ENCODE peak calls at places on chromosomes 12 and 14, in nine cellular contexts. One of them, this sample, is unnamed.

GRCh38 chr12:121626853-121627623 is 708 bp downstream of the ORAI1 start:
- DNase-seq in AG08396: peak; percentile 84
- DNase-seq in NCI-H1092 treated with DMSO at 0.1 percent for 48 hours: peak; percentile 34
- DNase-seq in brain microvascular endothelial cell: peak; percentile 52
- DNase-seq in fibroblast of the conjunctiva: peak; percentile 34
- DNase-seq in iPS DF 19.7: no peak
- DNase-seq in mesenchymal stem cell: peak; percentile 87
- DNase-seq in frontal cortex: no peak
- DNase-seq in neuronal stem cell: peak; percentile 48
- DNase-seq in this sample: peak; percentile 27

GRCh38 chr12:46675736-46676135 is 150.1 kb downstream of the SLC38A4 start:
- DNase-seq in AG08396: peak; percentile 13
- DNase-seq in mesenchymal stem cell: peak; percentile 50
- DNase-seq in frontal cortex: peak; percentile 7
- DNase-seq in NCI-H1092 treated with DMSO at 0.1 percent for 48 hours: peak; percentile 37
- DNase-seq in fibroblast of the conjunctiva: peak; percentile 28
- DNase-seq in neuronal stem cell: peak; percentile 41
- DNase-seq in brain microvascular endothelial cell: peak; percentile 26
- DNase-seq in iPS DF 19.7: no peak
- DNase-seq in this sample: no peak

GRCh38 chr12:25756974-25757665 is 201.4 kb upstream of the RASSF8 start:
- DNase-seq in neuronal stem cell: no peak
- DNase-seq in NCI-H1092 treated with DMSO at 0.1 percent for 48 hours: no peak
- DNase-seq in fibroblast of the conjunctiva: no peak
- DNase-seq in iPS DF 19.7: no peak
- DNase-seq in brain microvascular endothelial cell: no peak
- DNase-seq in frontal cortex: no peak
- DNase-seq in AG08396: no peak
- DNase-seq in mesenchymal stem cell: peak; percentile 12
- DNase-seq in this sample: no peak

GRCh38 chr12:129530517-129530916 is 373.3 kb downstream of the TMEM132D start:
- DNase-seq in neuronal stem cell: no peak
- DNase-seq in brain microvascular endothelial cell: no peak
- DNase-seq in NCI-H1092 treated with DMSO at 0.1 percent for 48 hours: no peak
- DNase-seq in mesenchymal stem cell: no peak
- DNase-seq in iPS DF 19.7: no peak
- DNase-seq in AG08396: no peak
- DNase-seq in frontal cortex: no peak
- DNase-seq in fibroblast of the conjunctiva: no peak
- DNase-seq in this sample: no peak

GRCh38 chr12:55681142-55682077 is 26.3 kb downstream of the ITGA7 start:
- DNase-seq in NCI-H1092 treated with DMSO at 0.1 percent for 48 hours: no peak
- DNase-seq in mesenchymal stem cell: peak; percentile 30
- DNase-seq in frontal cortex: peak; percentile 42
- DNase-seq in fibroblast of the conjunctiva: peak; percentile 28
- DNase-seq in AG08396: peak; percentile 53
- DNase-seq in brain microvascular endothelial cell: peak; percentile 25
- DNase-seq in neuronal stem cell: peak; percentile 57
- DNase-seq in iPS DF 19.7: peak; percentile 67
- DNase-seq in this sample: peak; percentile 83

GRCh38 chr14:103107455-103107854 is 12.9 kb downstream of the EXOC3L4 start:
- DNase-seq in fibroblast of the conjunctiva: no peak
- DNase-seq in mesenchymal stem cell: no peak
- DNase-seq in iPS DF 19.7: no peak
- DNase-seq in neuronal stem cell: no peak
- DNase-seq in frontal cortex: no peak
- DNase-seq in brain microvascular endothelial cell: no peak
- DNase-seq in AG08396: no peak
- DNase-seq in NCI-H1092 treated with DMSO at 0.1 percent for 48 hours: no peak
- DNase-seq in this sample: no peak

GRCh38 chr12:56518570-56518969 is 3.0 kb upstream of the RBMS2 start:
- DNase-seq in brain microvascular endothelial cell: no peak
- DNase-seq in NCI-H1092 treated with DMSO at 0.1 percent for 48 hours: no peak
- DNase-seq in iPS DF 19.7: no peak
- DNase-seq in frontal cortex: no peak
- DNase-seq in mesenchymal stem cell: peak; percentile 34
- DNase-seq in AG08396: peak; percentile 44
- DNase-seq in neuronal stem cell: no peak
- DNase-seq in fibroblast of the conjunctiva: no peak
- DNase-seq in this sample: no peak

GRCh38 chr12:132492522-132492921 is 2.6 kb downstream of the FBRSL1 start:
- DNase-seq in neuronal stem cell: no peak
- DNase-seq in frontal cortex: no peak
- DNase-seq in NCI-H1092 treated with DMSO at 0.1 percent for 48 hours: no peak
- DNase-seq in fibroblast of the conjunctiva: no peak
- DNase-seq in AG08396: no peak
- DNase-seq in iPS DF 19.7: no peak
- DNase-seq in mesenchymal stem cell: no peak
- DNase-seq in brain microvascular endothelial cell: no peak
- DNase-seq in this sample: no peak

GRCh38 chr12:54356951-54357356 is 7.3 kb downstream of the GPR84 start:
- DNase-seq in neuronal stem cell: no peak
- DNase-seq in fibroblast of the conjunctiva: no peak
- DNase-seq in AG08396: no peak
- DNase-seq in frontal cortex: no peak
- DNase-seq in brain microvascular endothelial cell: no peak
- DNase-seq in mesenchymal stem cell: peak; percentile 48
- DNase-seq in iPS DF 19.7: no peak
- DNase-seq in NCI-H1092 treated with DMSO at 0.1 percent for 48 hours: peak; percentile 41
- DNase-seq in this sample: no peak

GRCh38 chr12:93667672-93668071 is 9.5 kb upstream of the CRADD start:
- DNase-seq in fibroblast of the conjunctiva: no peak
- DNase-seq in neuronal stem cell: no peak
- DNase-seq in frontal cortex: no peak
- DNase-seq in iPS DF 19.7: no peak
- DNase-seq in mesenchymal stem cell: no peak
- DNase-seq in brain microvascular endothelial cell: no peak
- DNase-seq in NCI-H1092 treated with DMSO at 0.1 percent for 48 hours: no peak
- DNase-seq in AG08396: peak; percentile 14
- DNase-seq in this sample: no peak

GRCh38 chr12:60172696-60173095 is 576.9 kb downstream of the SLC16A7 start:
- DNase-seq in frontal cortex: no peak
- DNase-seq in fibroblast of the conjunctiva: no peak
- DNase-seq in iPS DF 19.7: no peak
- DNase-seq in NCI-H1092 treated with DMSO at 0.1 percent for 48 hours: no peak
- DNase-seq in mesenchymal stem cell: no peak
- DNase-seq in brain microvascular endothelial cell: no peak
- DNase-seq in neuronal stem cell: no peak
- DNase-seq in AG08396: no peak
- DNase-seq in this sample: no peak

GRCh38 chr12:47935196-47935595 is 28.2 kb upstream of the TMEM106C start:
- DNase-seq in AG08396: peak; percentile 85
- DNase-seq in brain microvascular endothelial cell: peak; percentile 44
- DNase-seq in NCI-H1092 treated with DMSO at 0.1 percent for 48 hours: no peak
- DNase-seq in neuronal stem cell: no peak
- DNase-seq in mesenchymal stem cell: peak; percentile 85
- DNase-seq in frontal cortex: no peak
- DNase-seq in iPS DF 19.7: no peak
- DNase-seq in fibroblast of the conjunctiva: peak; percentile 64
- DNase-seq in this sample: no peak

GRCh38 chr12:3000548-3001275 is 41.5 kb downstream of the TEAD4 start:
- DNase-seq in AG08396: no peak
- DNase-seq in fibroblast of the conjunctiva: no peak
- DNase-seq in NCI-H1092 treated with DMSO at 0.1 percent for 48 hours: no peak
- DNase-seq in brain microvascular endothelial cell: no peak
- DNase-seq in neuronal stem cell: no peak
- DNase-seq in mesenchymal stem cell: peak; percentile 14
- DNase-seq in iPS DF 19.7: no peak
- DNase-seq in frontal cortex: no peak
- DNase-seq in this sample: no peak

GRCh38 chr12:106288510-106289195 is 13.9 kb upstream of the TCP11L2 start:
- DNase-seq in AG08396: peak; percentile 53
- DNase-seq in NCI-H1092 treated with DMSO at 0.1 percent for 48 hours: no peak
- DNase-seq in neuronal stem cell: no peak
- DNase-seq in iPS DF 19.7: no peak
- DNase-seq in frontal cortex: no peak
- DNase-seq in mesenchymal stem cell: peak; percentile 92
- DNase-seq in brain microvascular endothelial cell: peak; percentile 89
- DNase-seq in fibroblast of the conjunctiva: peak; percentile 91
- DNase-seq in this sample: no peak

GRCh38 chr12:112947761-112948160 is 9.5 kb downstream of the OAS3 start:
- DNase-seq in brain microvascular endothelial cell: no peak
- DNase-seq in neuronal stem cell: no peak
- DNase-seq in mesenchymal stem cell: no peak
- DNase-seq in AG08396: no peak
- DNase-seq in NCI-H1092 treated with DMSO at 0.1 percent for 48 hours: no peak
- DNase-seq in iPS DF 19.7: no peak
- DNase-seq in fibroblast of the conjunctiva: no peak
- DNase-seq in frontal cortex: no peak
- DNase-seq in this sample: no peak

GRCh38 chr14:94180655-94181271 is 6.6 kb downstream of the PPP4R4 start:
- DNase-seq in NCI-H1092 treated with DMSO at 0.1 percent for 48 hours: no peak
- DNase-seq in mesenchymal stem cell: peak; percentile 51
- DNase-seq in fibroblast of the conjunctiva: peak; percentile 22
- DNase-seq in iPS DF 19.7: no peak
- DNase-seq in frontal cortex: no peak
- DNase-seq in neuronal stem cell: peak; percentile 37
- DNase-seq in AG08396: no peak
- DNase-seq in brain microvascular endothelial cell: peak; percentile 15
- DNase-seq in this sample: no peak

GRCh38 chr14:71319646-71320045 is 412.4 kb downstream of the PCNX1 start:
- DNase-seq in fibroblast of the conjunctiva: no peak
- DNase-seq in brain microvascular endothelial cell: peak; percentile 20
- DNase-seq in mesenchymal stem cell: no peak
- DNase-seq in frontal cortex: peak; percentile 20
- DNase-seq in iPS DF 19.7: no peak
- DNase-seq in neuronal stem cell: no peak
- DNase-seq in AG08396: peak; percentile 17
- DNase-seq in NCI-H1092 treated with DMSO at 0.1 percent for 48 hours: no peak
- DNase-seq in this sample: no peak

GRCh38 chr14:97021571-97022171 is 224.5 kb downstream of the VRK1 start:
- DNase-seq in AG08396: no peak
- DNase-seq in brain microvascular endothelial cell: no peak
- DNase-seq in neuronal stem cell: no peak
- DNase-seq in fibroblast of the conjunctiva: no peak
- DNase-seq in mesenchymal stem cell: no peak
- DNase-seq in frontal cortex: no peak
- DNase-seq in NCI-H1092 treated with DMSO at 0.1 percent for 48 hours: no peak
- DNase-seq in iPS DF 19.7: no peak
- DNase-seq in this sample: no peak

GRCh38 chr12:106498056-106498455 is 84.7 kb upstream of the RFX4 start:
- DNase-seq in neuronal stem cell: no peak
- DNase-seq in mesenchymal stem cell: no peak
- DNase-seq in iPS DF 19.7: no peak
- DNase-seq in frontal cortex: no peak
- DNase-seq in fibroblast of the conjunctiva: no peak
- DNase-seq in NCI-H1092 treated with DMSO at 0.1 percent for 48 hours: no peak
- DNase-seq in AG08396: no peak
- DNase-seq in brain microvascular endothelial cell: peak; percentile 20
- DNase-seq in this sample: no peak

GRCh38 chr14:67483599-67484270 is 4.8 kb downstream of the TMEM229B start:
- DNase-seq in AG08396: no peak
- DNase-seq in frontal cortex: no peak
- DNase-seq in NCI-H1092 treated with DMSO at 0.1 percent for 48 hours: no peak
- DNase-seq in brain microvascular endothelial cell: no peak
- DNase-seq in mesenchymal stem cell: no peak
- DNase-seq in iPS DF 19.7: no peak
- DNase-seq in neuronal stem cell: no peak
- DNase-seq in fibroblast of the conjunctiva: no peak
- DNase-seq in this sample: no peak

GRCh38 chr14:67490201-67490600 is 1.7 kb upstream of the TMEM229B start:
- DNase-seq in mesenchymal stem cell: no peak
- DNase-seq in frontal cortex: no peak
- DNase-seq in brain microvascular endothelial cell: no peak
- DNase-seq in iPS DF 19.7: no peak
- DNase-seq in AG08396: no peak
- DNase-seq in NCI-H1092 treated with DMSO at 0.1 percent for 48 hours: no peak
- DNase-seq in neuronal stem cell: no peak
- DNase-seq in fibroblast of the conjunctiva: no peak
- DNase-seq in this sample: no peak

GRCh38 chr12:1842183-1842904 is 22.0 kb downstream of the LRTM2 start:
- DNase-seq in NCI-H1092 treated with DMSO at 0.1 percent for 48 hours: no peak
- DNase-seq in AG08396: no peak
- DNase-seq in iPS DF 19.7: no peak
- DNase-seq in frontal cortex: no peak
- DNase-seq in mesenchymal stem cell: no peak
- DNase-seq in fibroblast of the conjunctiva: no peak
- DNase-seq in brain microvascular endothelial cell: no peak
- DNase-seq in neuronal stem cell: no peak
- DNase-seq in this sample: peak; percentile 26

GRCh38 chr12:132194056-132194455 is 49.8 kb downstream of the NOC4L start:
- DNase-seq in iPS DF 19.7: no peak
- DNase-seq in NCI-H1092 treated with DMSO at 0.1 percent for 48 hours: no peak
- DNase-seq in mesenchymal stem cell: no peak
- DNase-seq in frontal cortex: no peak
- DNase-seq in fibroblast of the conjunctiva: no peak
- DNase-seq in brain microvascular endothelial cell: no peak
- DNase-seq in AG08396: no peak
- DNase-seq in neuronal stem cell: no peak
- DNase-seq in this sample: peak; percentile 82

GRCh38 chr12:109900752-109901580 is 892 bp downstream of the TCHP start:
- DNase-seq in AG08396: peak; percentile 57
- DNase-seq in iPS DF 19.7: peak; percentile 47
- DNase-seq in mesenchymal stem cell: peak; percentile 50
- DNase-seq in frontal cortex: no peak
- DNase-seq in fibroblast of the conjunctiva: no peak
- DNase-seq in brain microvascular endothelial cell: no peak
- DNase-seq in neuronal stem cell: no peak
- DNase-seq in NCI-H1092 treated with DMSO at 0.1 percent for 48 hours: peak; percentile 7
- DNase-seq in this sample: peak; percentile 61

GRCh38 chr12:89160716-89161123 is 191.6 kb downstream of the DUSP6 start:
- DNase-seq in AG08396: peak; percentile 36
- DNase-seq in fibroblast of the conjunctiva: peak; percentile 53
- DNase-seq in NCI-H1092 treated with DMSO at 0.1 percent for 48 hours: no peak
- DNase-seq in iPS DF 19.7: no peak
- DNase-seq in mesenchymal stem cell: peak; percentile 76
- DNase-seq in frontal cortex: no peak
- DNase-seq in brain microvascular endothelial cell: peak; percentile 97
- DNase-seq in neuronal stem cell: no peak
- DNase-seq in this sample: no peak

GRCh38 chr12:53161119-53161911 is 19.2 kb upstream of the ZNF740 start:
- DNase-seq in mesenchymal stem cell: no peak
- DNase-seq in brain microvascular endothelial cell: no peak
- DNase-seq in iPS DF 19.7: no peak
- DNase-seq in fibroblast of the conjunctiva: no peak
- DNase-seq in neuronal stem cell: no peak
- DNase-seq in frontal cortex: no peak
- DNase-seq in NCI-H1092 treated with DMSO at 0.1 percent for 48 hours: no peak
- DNase-seq in AG08396: no peak
- DNase-seq in this sample: peak; percentile 28

GRCh38 chr12:70920251-70920851 is at the start of gene PTPRR:
- DNase-seq in mesenchymal stem cell: no peak
- DNase-seq in iPS DF 19.7: no peak
- DNase-seq in AG08396: no peak
- DNase-seq in NCI-H1092 treated with DMSO at 0.1 percent for 48 hours: peak; percentile 38
- DNase-seq in neuronal stem cell: peak; percentile 45
- DNase-seq in fibroblast of the conjunctiva: no peak
- DNase-seq in frontal cortex: no peak
- DNase-seq in brain microvascular endothelial cell: no peak
- DNase-seq in this sample: no peak

GRCh38 chr14:99274346-99275221 is 2.6 kb upstream of the BCL11B start:
- DNase-seq in iPS DF 19.7: peak; percentile 88
- DNase-seq in NCI-H1092 treated with DMSO at 0.1 percent for 48 hours: peak; percentile 94
- DNase-seq in fibroblast of the conjunctiva: peak; percentile 59
- DNase-seq in neuronal stem cell: peak; percentile 90
- DNase-seq in AG08396: peak; percentile 82
- DNase-seq in mesenchymal stem cell: peak; percentile 46
- DNase-seq in frontal cortex: peak; percentile 64
- DNase-seq in brain microvascular endothelial cell: peak; percentile 12
- DNase-seq in this sample: peak; percentile 89

GRCh38 chr12:45184145-45184958 is 31.5 kb upstream of the ANO6 start:
- DNase-seq in brain microvascular endothelial cell: no peak
- DNase-seq in fibroblast of the conjunctiva: no peak
- DNase-seq in NCI-H1092 treated with DMSO at 0.1 percent for 48 hours: no peak
- DNase-seq in neuronal stem cell: no peak
- DNase-seq in frontal cortex: no peak
- DNase-seq in iPS DF 19.7: no peak
- DNase-seq in mesenchymal stem cell: no peak
- DNase-seq in AG08396: no peak
- DNase-seq in this sample: no peak

This sample was measured in H1.